ENCODE peak calls at places on chromosome 18, in seven cellular contexts. E, D, G, C, P, H and N are unnamed samples.

GRCh38 chr18:57586243-57587049 is at the start of gene FECH:
- DNase-seq in P (peak; percentile 42), C (peak; percentile 88), H (peak; percentile 90), E (peak; percentile 82), G (peak; percentile 55), D (peak; percentile 71), N (peak; percentile 26)

GRCh38 chr18:3248062-3248669 is 565 bp downstream of the MYL12A start:
- DNase-seq in H (no peak), D (peak; percentile 51), C (no peak), G (peak; percentile 45), P (no peak), E (peak; percentile 53), N (no peak)

GRCh38 chr18:41955688-41956087 is 654 bp downstream of the PIK3C3 start:
- DNase-seq in E (no peak), G (no peak), D (no peak), P (no peak), H (no peak), C (no peak), N (no peak)

GRCh38 chr18:80145191-80145799 is 36.2 kb downstream of the ADNP2 start:
- DNase-seq in E (no peak), C (no peak), H (no peak), D (no peak), P (no peak), G (peak; percentile 16), N (no peak)

GRCh38 chr18:70429847-70430500 is 141.1 kb downstream of the SOCS6 start:
- DNase-seq in P (no peak), H (no peak), E (no peak), G (no peak), C (no peak), D (no peak), N (no peak)

GRCh38 chr18:48866028-48866733 is 84.6 kb downstream of the SMAD7 start:
- DNase-seq in H (peak; percentile 57), P (no peak), C (peak; percentile 90), G (peak; percentile 59), D (no peak), E (peak; percentile 63), N (no peak)

GRCh38 chr18:58615150-58616132 is 13.4 kb downstream of the ALPK2 start:
- DNase-seq in G (peak; percentile 63), H (no peak), P (no peak), E (no peak), C (no peak), D (no peak), N (no peak)

GRCh38 chr18:136433-136832 is 21.9 kb upstream of the USP14 start:
- DNase-seq in P (no peak), H (no peak), E (no peak), G (no peak), D (no peak), C (no peak), N (no peak)

GRCh38 chr18:26503382-26503781 is 45.0 kb downstream of the KCTD1 start:
- DNase-seq in C (no peak), E (no peak), H (no peak), P (no peak), G (no peak), D (no peak), N (no peak)

GRCh38 chr18:13493725-13494124 is 232.6 kb downstream of the FAM210A start:
- DNase-seq in C (no peak), D (no peak), P (no peak), H (no peak), G (no peak), E (no peak), N (no peak)

GRCh38 chr18:3466051-3466450 is 16.1 kb downstream of the TGIF1 start:
- DNase-seq in D (no peak), C (no peak), E (peak; percentile 37), G (peak; percentile 95), H (no peak), P (peak; percentile 72), N (no peak)

GRCh38 chr18:74669136-74669798 is 71.6 kb downstream of the ZNF407 start:
- DNase-seq in P (no peak), E (no peak), H (no peak), G (no peak), D (no peak), C (no peak), N (no peak)

GRCh38 chr18:44682181-44682870 is 1.6 kb downstream of the SETBP1 start:
- DNase-seq in D (peak; percentile 76), C (peak; percentile 85), G (no peak), E (peak; percentile 34), H (no peak), P (no peak), N (no peak)

GRCh38 chr18:41881285-41881684 is 73.7 kb upstream of the PIK3C3 start:
- DNase-seq in C (no peak), E (no peak), H (no peak), P (peak; percentile 49), D (no peak), G (peak; percentile 75), N (no peak)

GRCh38 chr18:37276111-37276510 is 289.5 kb downstream of the CELF4 start:
- DNase-seq in D (no peak), P (no peak), C (no peak), H (no peak), E (no peak), G (no peak), N (no peak)

GRCh38 chr18:31738460-31739407 is 21.9 kb downstream of the SLC25A52 start:
- DNase-seq in H (no peak), E (peak; percentile 75), G (peak; percentile 42), D (no peak), P (no peak), C (no peak), N (no peak)

GRCh38 chr18:52826994-52827393 is 487.0 kb downstream of the DCC start:
- DNase-seq in H (no peak), P (no peak), C (no peak), D (no peak), E (no peak), G (no peak), N (no peak)

GRCh38 chr18:24560511-24560981 is 100.1 kb downstream of the HRH4 start:
- DNase-seq in E (peak; percentile 71), D (no peak), G (no peak), C (no peak), P (no peak), H (no peak), N (no peak)

GRCh38 chr18:30572214-30572613 is 470.3 kb downstream of the DSC3 start:
- DNase-seq in D (no peak), E (no peak), H (no peak), P (no peak), G (no peak), C (no peak), N (no peak)

GRCh38 chr18:23487738-23488625 is 15.3 kb upstream of the RMC1 start:
- DNase-seq in E (peak; percentile 32), D (no peak), C (peak; percentile 74), H (peak; percentile 70), G (no peak), P (no peak), N (no peak)

GRCh38 chr18:21264651-21265050 is 22.6 kb downstream of the GREB1L start:
- DNase-seq in E (peak; percentile 61), D (no peak), C (no peak), H (no peak), G (peak; percentile 55), P (peak; percentile 36), N (no peak)

GRCh38 chr18:75558790-75559189 is 131.3 kb upstream of the SMIM21 start:
- DNase-seq in P (no peak), D (no peak), C (no peak), H (no peak), E (no peak), G (no peak), N (no peak)

DNA sequence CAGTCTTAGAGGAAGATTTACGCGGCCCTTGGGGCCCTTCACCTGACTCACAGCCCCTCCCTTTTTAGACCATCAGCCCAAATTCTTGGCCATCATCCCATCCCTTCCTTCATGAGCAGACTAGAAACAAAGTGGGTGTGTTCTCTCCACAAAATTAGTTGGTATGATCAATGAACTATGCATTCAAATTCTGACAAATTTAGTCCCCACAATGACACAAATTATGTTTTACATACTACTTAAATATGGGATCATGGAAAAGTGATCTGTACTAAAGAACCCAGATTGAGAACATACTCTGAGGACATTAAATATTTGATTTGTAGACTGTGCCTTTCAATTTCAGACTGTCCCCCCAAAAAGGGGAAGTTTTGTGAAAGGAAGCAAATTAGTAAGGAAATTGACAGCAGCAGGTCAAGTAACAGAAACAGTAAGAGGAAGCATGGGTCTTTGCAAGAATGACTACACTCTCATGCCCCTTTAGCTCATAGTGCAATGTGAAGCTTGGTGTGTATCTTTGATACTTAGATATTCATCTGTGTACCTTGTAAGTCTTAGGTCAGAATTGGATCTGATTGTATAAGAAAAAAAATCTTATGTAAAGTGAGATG is 2.2 kb upstream of the MAPRE2 start:
- DNase-seq in P (no peak), C (no peak), G (no peak), D (no peak), H (no peak), E (no peak), N (no peak)
- TF ChIP-seq CTCF in P (no peak), C (no peak), G (no peak), D (no peak), H (no peak), E (no peak), N (no peak)

DNA sequence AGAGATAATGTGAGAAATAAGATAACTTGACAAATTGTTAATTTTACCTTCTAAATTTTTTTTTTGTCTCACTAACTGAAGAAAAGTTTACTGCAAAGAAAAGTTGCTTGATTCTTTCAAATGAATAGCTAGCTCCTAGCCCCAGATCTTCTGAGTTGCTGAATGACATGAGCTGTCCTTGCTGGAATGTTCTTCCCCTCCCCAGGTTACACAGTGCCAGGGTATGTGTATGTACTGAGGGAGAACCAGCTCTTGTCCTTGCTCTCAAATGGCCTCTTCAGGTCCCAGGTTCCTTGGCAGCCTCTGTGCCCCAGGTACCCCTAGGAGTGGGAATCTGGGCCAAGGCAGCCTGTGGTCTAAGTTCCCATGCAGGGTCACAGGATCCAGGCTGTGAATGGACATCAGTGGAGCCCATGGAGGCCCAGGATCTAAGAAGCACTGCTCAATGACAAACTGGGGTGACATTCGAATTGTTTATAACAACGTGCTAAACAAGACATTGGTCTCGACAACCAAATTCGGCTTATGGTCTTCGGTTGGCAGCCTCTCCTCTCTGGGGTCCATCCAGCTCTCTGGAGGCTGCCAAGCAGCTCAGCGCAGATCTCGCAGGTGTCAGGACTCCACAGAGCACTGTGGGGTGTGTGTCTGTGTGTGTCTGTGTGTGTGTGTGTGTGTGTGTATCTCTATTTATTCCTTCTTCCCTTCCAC is 17.1 kb upstream of the INO80C start:
- DNase-seq in C (no peak), P (no peak), E (no peak), D (no peak), H (no peak), G (no peak), N (no peak)
- TF ChIP-seq CTCF in C (no peak), P (no peak), E (no peak), D (no peak), H (no peak), G (no peak), N (no peak)

GRCh38 chr18:7196421-7196820 is 34.5 kb upstream of the LRRC30 start:
- DNase-seq in C (no peak), G (no peak), H (no peak), P (no peak), D (no peak), E (no peak), N (no peak)
- TF ChIP-seq CTCF in C (no peak), G (no peak), H (peak; percentile 7), P (no peak), D (no peak), E (peak; percentile 13), N (no peak)

GRCh38 chr18:55775972-55776371 is 188.0 kb upstream of the TCF4 start:
- DNase-seq in H (no peak), D (no peak), P (no peak), E (no peak), G (no peak), C (no peak), N (no peak)
- TF ChIP-seq CTCF in H (no peak), D (no peak), P (peak; percentile 26), E (no peak), G (peak; percentile 25), C (no peak), N (no peak)

GRCh38 chr18:63850010-63850409 is 37.5 kb upstream of the SERPINB2 start:
- DNase-seq in E (peak; percentile 50), C (no peak), P (peak; percentile 49), H (no peak), G (peak; percentile 51), D (no peak), N (no peak)
- TF ChIP-seq CTCF in E (peak; percentile 52), C (no peak), P (peak; percentile 81), H (peak; percentile 15), G (peak; percentile 59), D (no peak), N (peak; percentile 70)